ENCODE peak calls at places on chromosomes 3 and 15, in four cellular contexts. R is non-pigmented ciliary epithelial cell; Z is natural killer cell treated with Interleukin-12 subunit alpha and Interleukin-12 subunit beta and Interleukin-15 and Interleukin-18, amount 100 ng/mL, for 72 hours; Q is stimulated activated CD4-positive, alpha-beta T cell treated with anti-CD3 and anti-CD28 coated beads, Interleukin-2, amount 100 ng/mL, for 48 hours. S is an unnamed sample.
A peak's percentile ranks its signal among the peaks of the same experiment; 100 is the strongest.

GRCh38 chr15:27743638-27744037 is 355.5 kb downstream of the OCA2 start:
- DNase-seq in R (no peak), Z (no peak), Q (no peak), S (no peak)

GRCh38 chr15:88805031-88805780 is 2.0 kb downstream of the ACAN start:
- DNase-seq in R (no peak), Z (no peak), Q (no peak), S (no peak)

GRCh38 chr15:77858677-77859490 is 218.6 kb downstream of the TBC1D2B start:
- DNase-seq in R (no peak), Z (peak; percentile 26), Q (no peak), S (no peak)

GRCh38 chr3:23880703-23881339 is 36.0 kb downstream of the NKIRAS1 start:
- DNase-seq in R (no peak), Z (no peak), Q (no peak), S (no peak)

GRCh38 chr15:43934480-43934879 is 107.7 kb downstream of the WDR76 start:
- DNase-seq in R (no peak), Z (no peak), Q (no peak), S (peak; percentile 27)

GRCh38 chr15:60091150-60091549 is 87.0 kb downstream of the FOXB1 start:
- DNase-seq in R (peak; percentile 57), Z (no peak), Q (no peak), S (peak; percentile 82)

GRCh38 chr15:36755341-36755740 is 175.9 kb downstream of the CDIN1 start:
- DNase-seq in R (no peak), Z (no peak), Q (no peak), S (no peak)

GRCh38 chr15:39710681-39711080 is 72.0 kb downstream of the FSIP1 start:
- DNase-seq in R (no peak), Z (no peak), Q (no peak), S (no peak)

GRCh38 chr3:29643034-29643425 is 362.2 kb downstream of the RBMS3 start:
- DNase-seq in R (no peak), Z (no peak), Q (no peak), S (no peak)

GRCh38 chr3:129552287-129553050 is 9.5 kb downstream of the H1-8 start:
- DNase-seq in R (no peak), Z (no peak), Q (no peak), S (no peak)

GRCh38 chr3:114666613-114667012 is 372.8 kb downstream of the TIGIT start:
- DNase-seq in R (no peak), Z (no peak), Q (no peak), S (no peak)

GRCh38 chr3:10142707-10143560 is 1.4 kb downstream of the VHL start:
- DNase-seq in R (no peak), Z (no peak), Q (no peak), S (no peak)

GRCh38 chr15:88630141-88630721 is 8.6 kb upstream of the ISG20 start:
- DNase-seq in R (no peak), Z (no peak), Q (no peak), S (no peak)

GRCh38 chr3:108085821-108086350 is 4.9 kb downstream of the CD47 start:
- DNase-seq in R (no peak), Z (no peak), Q (no peak), S (no peak)

GRCh38 chr15:60580650-60581415 is 101.9 kb upstream of the ICE2 start:
- DNase-seq in R (no peak), Z (no peak), Q (no peak), S (peak; percentile 80)

GRCh38 chr3:31405515-31405914 is 127.2 kb upstream of the STT3B start:
- DNase-seq in R (no peak), Z (no peak), Q (no peak), S (no peak)

GRCh38 chr15:95409924-95410323 is 920.6 kb upstream of the NR2F2 start:
- DNase-seq in R (no peak), Z (no peak), Q (no peak), S (no peak)

GRCh38 chr15:64151727-64152506 is at the start of gene SNX22:
- DNase-seq in R (no peak), Z (no peak), Q (no peak), S (no peak)

GRCh38 chr3:195183071-195183776 is 87.7 kb downstream of the XXYLT1 start:
- DNase-seq in R (no peak), Z (no peak), Q (no peak), S (no peak)

GRCh38 chr3:133987136-133987535 is 42.6 kb downstream of the SLCO2A1 start:
- DNase-seq in R (no peak), Z (no peak), Q (no peak), S (no peak)

GRCh38 chr3:107431048-107431297 is 53.7 kb downstream of the CCDC54 start:
- DNase-seq in R (no peak), Z (peak; percentile 63), Q (peak; percentile 25), S (no peak)

GRCh38 chr3:14352002-14352627 is 50.3 kb upstream of the SLC6A6 start:
- DNase-seq in R (no peak), Z (no peak), Q (no peak), S (no peak)

GRCh38 chr3:194422188-194422587 is 23.1 kb upstream of the GP5 start:
- DNase-seq in R (no peak), Z (no peak), Q (no peak), S (peak; percentile 18)

GRCh38 chr15:23574742-23575141 is 9.3 kb downstream of the MKRN3 start:
- DNase-seq in R (no peak), Z (no peak), Q (no peak), S (no peak)

GRCh38 chr3:19543212-19543841 is 390.7 kb downstream of the EFHB start:
- DNase-seq in R (no peak), Z (no peak), Q (no peak), S (no peak)

GRCh38 chr3:171309906-171310359 is 150.3 kb downstream of the TNIK start:
- DNase-seq in R (peak; percentile 53), Z (no peak), Q (no peak), S (peak; percentile 68)

GRCh38 chr3:152556731-152557254 is 278.1 kb upstream of the P2RY1 start:
- DNase-seq in R (peak; percentile 22), Z (no peak), Q (no peak), S (peak; percentile 56)

GRCh38 chr3:3288288-3288687 is 108.8 kb upstream of the CRBN start:
- DNase-seq in R (no peak), Z (no peak), Q (no peak), S (no peak)

GRCh38 chr15:53872410-53872809 is 105.8 kb upstream of the UNC13C start:
- DNase-seq in R (no peak), Z (no peak), Q (no peak), S (no peak)

GRCh38 chr3:176769547-176770190 is 427.6 kb downstream of the TBL1XR1 start:
- DNase-seq in R (no peak), Z (no peak), Q (no peak), S (no peak)

GRCh38 chr3:189513281-189514151 is 117.7 kb upstream of the TP63 start:
- DNase-seq in R (no peak), Z (no peak), Q (no peak), S (no peak)

GRCh38 chr3:63877737-63878393 is 14.2 kb downstream of the ATXN7 start:
- DNase-seq in R (no peak), Z (no peak), Q (no peak), S (peak; percentile 42)

GRCh38 chr3:117524890-117525289 is 815.3 kb downstream of the TUSC7 start:
- DNase-seq in R (peak; percentile 45), Z (no peak), Q (no peak), S (peak; percentile 82)

GRCh38 chr3:49359623-49360022 is 1.5 kb upstream of the GPX1 start:
- DNase-seq in R (no peak), Z (no peak), Q (no peak), S (peak; percentile 36)

GRCh38 chr15:94229591-94230365 is 1.6 kb upstream of the MCTP2 start:
- DNase-seq in R (no peak), Z (peak; percentile 85), Q (no peak), S (no peak)

GRCh38 chr3:197597335-197597734 is 41.6 kb upstream of the BDH1 start:
- DNase-seq in R (no peak), Z (no peak), Q (no peak), S (no peak)

GRCh38 chr3:71724584-71725278 is 471 bp downstream of the EIF4E3 start:
- DNase-seq in R (no peak), Z (peak; percentile 68), Q (no peak), S (no peak)

GRCh38 chr3:121488628-121489027 is 57.2 kb downstream of the POLQ start:
- DNase-seq in R (no peak), Z (no peak), Q (no peak), S (no peak)